ENCODE peak calls at places on chromosome X, in nine cellular contexts. Z is thoracic aorta; X is left lung; G is CD8-positive, alpha-beta T cell; T is Caco-2; Q is heart left ventricle; K is lung; H is SK-N-SH; M is GM23248. U is an unnamed sample. For H3K4me1, the result is how much of the 10 kb centered on the place peaks cover.

GRCh38 chrX:16822723-16823122 is 36.5 kb downstream of the TXLNG start:
- DNase-seq in G (no peak), M (peak), X (no peak), Z (no peak), T (no peak), K (no peak), Q (no peak), H (no peak), U (no peak)

GRCh38 chrX:13239272-13239671 is 80.6 kb downstream of the ATXN3L start:
- DNase-seq in Z (no peak), X (no peak), H (no peak), M (no peak), Q (no peak), T (no peak), K (no peak), G (no peak), U (no peak)

GRCh38 chrX:112545051-112545450 is 134.7 kb downstream of the LHFPL1 start:
- DNase-seq in X (no peak), H (no peak), K (no peak), M (no peak), Z (no peak), T (no peak), G (no peak), Q (no peak), U (no peak)

GRCh38 chrX:13955095-13955647 is 74.5 kb downstream of the GEMIN8 start:
- DNase-seq in Q (no peak), T (no peak), G (no peak), X (no peak), Z (no peak), H (no peak), K (no peak), M (no peak), U (no peak)

GRCh38 chrX:108735087-108735679 is 1.2 kb downstream of the IRS4 start:
- DNase-seq in T (no peak), K (no peak), Z (no peak), G (no peak), Q (no peak), H (peak), M (no peak), X (no peak), U (no peak)

GRCh38 chrX:71618303-71618721 is at the start of gene CXCR3:
- DNase-seq in G (no peak), X (peak), Q (peak), T (no peak), H (no peak), K (peak), M (no peak), Z (no peak), U (no peak)

GRCh38 chrX:107716816-107717700 is 58.5 kb downstream of the TSC22D3 start:
- DNase-seq in T (no peak), M (peak), Q (peak), Z (peak), H (peak), G (peak), K (peak), X (peak), U (peak)

GRCh38 chrX:49958727-49959126 is 36.3 kb downstream of the CLCN5 start:
- DNase-seq in G (no peak), X (no peak), M (no peak), Z (no peak), H (no peak), Q (no peak), T (no peak), K (no peak), U (no peak)

GRCh38 chrX:22748093-22748999 is 251.4 kb upstream of the DDX53 start:
- DNase-seq in X (no peak), Q (peak), M (peak), K (peak), Z (no peak), H (peak), G (no peak), T (no peak), U (no peak)

GRCh38 chrX:13762015-13762414 is 27.5 kb downstream of the OFD1 start:
- DNase-seq in Z (no peak), Q (no peak), H (no peak), T (no peak), X (no peak), K (no peak), G (no peak), M (no peak), U (no peak)

GRCh38 chrX:119895843-119896326 is at the start of gene AKAP14:
- DNase-seq in H (peak), Z (no peak), Q (no peak), K (no peak), T (no peak), X (no peak), M (no peak), G (no peak), U (no peak)

GRCh38 chrX:18938710-18939109 is 45.2 kb downstream of the PHKA2 start:
- DNase-seq in Q (no peak), T (no peak), G (no peak), Z (no peak), M (no peak), H (no peak), X (no peak), K (no peak), U (no peak)

GRCh38 chrX:22818061-22818460 is 181.7 kb upstream of the DDX53 start:
- DNase-seq in H (no peak), G (no peak), Q (no peak), T (no peak), X (no peak), M (peak), K (no peak), Z (no peak), U (no peak)

GRCh38 chrX:7127058-7127457 is 20.5 kb upstream of the STS start:
- DNase-seq in X (no peak), G (no peak), Q (no peak), Z (no peak), H (no peak), T (peak), M (no peak), K (no peak), U (no peak)

GRCh38 chrX:17738002-17738713 is 865 bp downstream of the SCML1 start:
- DNase-seq in M (peak), K (peak), Q (no peak), Z (no peak), X (peak), G (peak), T (peak), H (peak), U (peak)

GRCh38 chrX:124401696-124402095 is 55.3 kb downstream of the SH2D1A start:
- DNase-seq in T (no peak), G (no peak), Z (no peak), M (no peak), X (no peak), H (no peak), K (no peak), Q (no peak), U (no peak)

GRCh38 chrX:31258163-31258562 is 186.3 kb upstream of the FTHL17 start:
- DNase-seq in Z (no peak), H (no peak), G (no peak), T (no peak), K (no peak), X (no peak), M (no peak), Q (no peak), U (no peak)

GRCh38 chrX:42289492-42290385 is 366.4 kb upstream of the CASK start:
- DNase-seq in G (no peak), T (no peak), M (no peak), Z (no peak), Q (no peak), X (no peak), K (no peak), H (no peak), U (no peak)

DNA sequence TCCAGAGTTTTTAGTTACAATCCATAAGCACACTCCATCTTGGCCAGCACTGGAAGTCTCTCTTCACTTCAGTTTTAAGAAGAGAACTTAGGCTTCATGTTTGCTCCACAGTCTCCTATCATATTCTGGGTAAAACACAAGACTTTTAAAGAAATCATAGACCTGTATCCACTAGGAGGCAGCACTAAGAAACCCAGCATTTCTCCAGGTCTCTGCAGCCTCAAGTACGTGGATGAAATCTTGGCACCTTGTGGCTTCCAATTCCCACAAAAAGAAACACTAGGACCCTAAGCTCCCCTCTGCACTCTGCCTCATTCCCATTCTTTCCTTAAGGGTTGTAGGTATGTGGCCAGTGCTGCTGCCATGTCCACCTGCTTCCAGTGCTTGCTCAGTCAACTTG is 367.3 kb upstream of the CASK start:
- DNase-seq in H (no peak), T (no peak), G (no peak), X (no peak), Q (no peak), Z (no peak), M (peak), K (no peak), U (no peak)
- H3K4me1 ChIP-seq in H (under half), T (under half), G (under half), X (under half), Q (under half), Z (under half), M (under half), K (under half), U (under half)

GRCh38 chrX:2697306-2697705 is 6.2 kb downstream of the CD99 start:
- DNase-seq in Q (no peak), X (no peak), Z (no peak), G (no peak), K (no peak), H (no peak), T (no peak), M (peak), U (no peak)
- H3K4me1 ChIP-seq in Q (half or more), X (half or more), Z (under half), G (half or more), K (half or more), H (under half), T (under half), M (under half), U (half or more)

GRCh38 chrX:9977642-9978041 is 10.5 kb downstream of the CLDN34 start:
- DNase-seq in H (no peak), T (no peak), Q (no peak), G (no peak), X (no peak), K (no peak), Z (no peak), M (no peak), U (no peak)
- H3K4me1 ChIP-seq in H (under half), T (under half), Q (under half), G (under half), X (under half), K (under half), Z (under half), M (under half), U (under half)

GRCh38 chrX:66632473-66632872 is 6.4 kb downstream of the EDA2R start:
- DNase-seq in X (no peak), Q (no peak), H (no peak), G (no peak), Z (no peak), T (no peak), K (no peak), M (peak), U (no peak)
- H3K4me1 ChIP-seq in X (under half), Q (under half), H (under half), G (under half), Z (under half), T (under half), K (under half), M (under half), U (under half)

GRCh38 chrX:151985955-151986354 is 11.5 kb upstream of the GABRE start:
- DNase-seq in G (no peak), H (no peak), M (peak), T (no peak), K (no peak), Z (no peak), Q (no peak), X (no peak), U (no peak)

GRCh38 chrX:151987108-151987507 is 12.6 kb upstream of the GABRE start:
- DNase-seq in H (no peak), Q (no peak), K (no peak), X (no peak), T (no peak), Z (no peak), M (no peak), G (no peak), U (no peak)

GRCh38 chrX:151984328-151984727 is 9.9 kb upstream of the GABRE start:
- DNase-seq in Z (no peak), T (no peak), G (no peak), Q (no peak), M (peak), K (no peak), X (no peak), H (no peak), U (no peak)

GRCh38 chrX:151984891-151985290 is 10.4 kb upstream of the GABRE start:
- DNase-seq in M (peak), Z (no peak), H (no peak), T (no peak), G (no peak), K (no peak), X (no peak), Q (no peak), U (no peak)

DNA sequence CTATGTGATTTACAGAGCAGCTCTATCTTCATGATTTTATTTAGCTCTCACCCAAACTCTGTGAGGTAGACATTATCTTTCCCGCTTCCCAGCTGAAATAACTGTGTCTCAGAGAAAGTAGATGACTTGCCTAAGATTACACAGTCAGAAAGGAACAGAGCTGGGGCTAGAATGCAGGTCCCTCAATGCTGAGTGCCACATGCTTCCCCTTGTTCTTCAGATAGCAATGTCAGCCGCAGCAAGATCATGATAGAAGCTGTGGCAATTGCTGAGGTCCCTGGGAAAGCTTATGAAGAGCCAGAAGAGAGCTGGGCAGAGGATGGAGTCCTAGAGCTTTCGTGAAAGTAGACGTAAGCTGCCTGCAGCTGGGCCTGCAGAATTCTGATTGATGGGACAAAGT is 11.1 kb upstream of the GABRE start:
- DNase-seq in K (no peak), Z (no peak), T (no peak), G (no peak), X (no peak), M (no peak), H (no peak), Q (no peak), U (no peak)
- H3K4me1 ChIP-seq in K (under half), Z (under half), T (under half), G (under half), X (under half), M (half or more), H (under half), Q (under half), U (under half)

GRCh38 chrX:154734101-154734781 is 16.6 kb downstream of the GAB3 start:
- DNase-seq in Q (peak), T (no peak), Z (no peak), X (peak), K (peak), M (peak), H (no peak), G (no peak), U (peak)
- H3K4me1 ChIP-seq in Q (half or more), T (under half), Z (half or more), X (half or more), K (under half), M (half or more), H (under half), G (half or more), U (half or more)

DNA sequence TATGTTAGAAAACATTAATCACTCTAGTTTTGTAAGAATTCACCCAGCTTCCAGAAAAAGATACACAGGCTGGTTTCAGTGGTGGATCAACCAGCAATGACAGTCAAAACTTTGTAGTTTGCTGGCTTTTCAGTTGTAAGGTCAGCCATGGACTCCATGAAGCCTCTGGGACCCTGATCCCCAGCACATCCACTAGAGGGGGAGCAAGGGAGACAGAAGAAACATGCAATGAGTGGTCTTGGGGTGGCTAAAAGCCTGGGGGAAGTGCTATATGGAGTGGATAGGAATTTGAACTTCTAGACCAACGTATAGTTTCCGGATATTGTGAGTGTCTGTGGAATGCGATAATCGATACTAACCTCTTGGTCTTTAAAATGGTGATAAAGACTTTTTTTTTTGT is 72.7 kb downstream of the AFF2 start:
- DNase-seq in G (no peak), T (no peak), Q (no peak), X (no peak), Z (no peak), M (no peak), K (no peak), H (no peak), U (no peak)
- H3K4me1 ChIP-seq in G (under half), T (under half), Q (under half), X (under half), Z (under half), M (under half), K (under half), H (under half), U (under half)

U was measured in naive thymus-derived CD4-positive, alpha-beta T cell.